ENCODE peak calls at places on chromosome 4, in five cellular contexts. One of them, this sample, is unnamed.

GRCh38 chr4:101191302-101192098 is 155.8 kb downstream of the PPP3CA start:
- DNase-seq in IMR-90: peak; percentile 92
- DNase-seq in H9: peak; percentile 61
- DNase-seq in mesenchymal stem cell: peak; percentile 92
- DNase-seq in mesendoderm: peak; percentile 73
- DNase-seq in this sample: no peak

GRCh38 chr4:6619466-6620255 is 20.8 kb upstream of the MRFAP1 start:
- DNase-seq in IMR-90: no peak
- DNase-seq in H9: no peak
- DNase-seq in mesenchymal stem cell: no peak
- DNase-seq in mesendoderm: no peak
- DNase-seq in this sample: no peak

GRCh38 chr4:1008840-1009646 is 2.4 kb upstream of the FGFRL1 start:
- DNase-seq in IMR-90: no peak
- DNase-seq in H9: peak; percentile 62
- DNase-seq in mesenchymal stem cell: peak; percentile 13
- DNase-seq in mesendoderm: peak; percentile 23
- DNase-seq in this sample: no peak

GRCh38 chr4:184361443-184361842 is 112.9 kb downstream of the IRF2 start:
- DNase-seq in IMR-90: peak; percentile 67
- DNase-seq in H9: no peak
- DNase-seq in mesenchymal stem cell: no peak
- DNase-seq in mesendoderm: no peak
- DNase-seq in this sample: no peak

GRCh38 chr4:154507170-154507569 is 15.6 kb upstream of the DCHS2 start:
- DNase-seq in IMR-90: no peak
- DNase-seq in H9: no peak
- DNase-seq in mesenchymal stem cell: no peak
- DNase-seq in mesendoderm: peak; percentile 39
- DNase-seq in this sample: no peak

GRCh38 chr4:76974150-76974549 is 24.6 kb downstream of the SEPTIN11 start:
- DNase-seq in IMR-90: no peak
- DNase-seq in H9: no peak
- DNase-seq in mesenchymal stem cell: no peak
- DNase-seq in mesendoderm: no peak
- DNase-seq in this sample: no peak

GRCh38 chr4:10003666-10004065 is 17.6 kb downstream of the SLC2A9 start:
- DNase-seq in IMR-90: no peak
- DNase-seq in H9: no peak
- DNase-seq in mesenchymal stem cell: no peak
- DNase-seq in mesendoderm: no peak
- DNase-seq in this sample: no peak

GRCh38 chr4:152586668-152587067 is 50.8 kb upstream of the FBXW7 start:
- DNase-seq in IMR-90: no peak
- DNase-seq in H9: no peak
- DNase-seq in mesenchymal stem cell: no peak
- DNase-seq in mesendoderm: no peak
- DNase-seq in this sample: no peak

GRCh38 chr4:7183780-7184460 is 8.4 kb upstream of the SORCS2 start:
- DNase-seq in IMR-90: no peak
- DNase-seq in H9: peak; percentile 2
- DNase-seq in mesenchymal stem cell: no peak
- DNase-seq in mesendoderm: no peak
- DNase-seq in this sample: no peak

GRCh38 chr4:2220016-2220620 is 21.8 kb downstream of the HAUS3 start:
- DNase-seq in IMR-90: peak; percentile 68
- DNase-seq in H9: peak; percentile 83
- DNase-seq in mesenchymal stem cell: peak; percentile 76
- DNase-seq in mesendoderm: peak; percentile 84
- DNase-seq in this sample: peak; percentile 70

GRCh38 chr4:131302108-131302507 is 1847.0 kb upstream of the PCDH10 start:
- DNase-seq in IMR-90: no peak
- DNase-seq in H9: peak; percentile 38
- DNase-seq in mesenchymal stem cell: no peak
- DNase-seq in mesendoderm: peak; percentile 64
- DNase-seq in this sample: no peak

GRCh38 chr4:124980276-124980752 is 267.8 kb upstream of the ANKRD50 start:
- DNase-seq in IMR-90: peak; percentile 74
- DNase-seq in H9: no peak
- DNase-seq in mesenchymal stem cell: peak; percentile 73
- DNase-seq in mesendoderm: no peak
- DNase-seq in this sample: no peak

GRCh38 chr4:34181311-34181808 is 2063.0 kb downstream of the ARAP2 start:
- DNase-seq in IMR-90: peak; percentile 91
- DNase-seq in H9: no peak
- DNase-seq in mesenchymal stem cell: peak; percentile 85
- DNase-seq in mesendoderm: no peak
- DNase-seq in this sample: no peak

GRCh38 chr4:128516568-128516967 is 229.0 kb upstream of the PGRMC2 start:
- DNase-seq in IMR-90: peak; percentile 92
- DNase-seq in H9: no peak
- DNase-seq in mesenchymal stem cell: peak; percentile 83
- DNase-seq in mesendoderm: no peak
- DNase-seq in this sample: no peak

GRCh38 chr4:14280567-14280966 is 653.0 kb upstream of the BOD1L1 start:
- DNase-seq in IMR-90: no peak
- DNase-seq in H9: no peak
- DNase-seq in mesenchymal stem cell: no peak
- DNase-seq in mesendoderm: no peak
- DNase-seq in this sample: no peak

GRCh38 chr4:169238445-169238844 is 32.3 kb downstream of the SH3RF1 start:
- DNase-seq in IMR-90: peak; percentile 47
- DNase-seq in H9: no peak
- DNase-seq in mesenchymal stem cell: no peak
- DNase-seq in mesendoderm: no peak
- DNase-seq in this sample: no peak

GRCh38 chr4:121370729-121371325 is 10.0 kb downstream of the QRFPR start:
- DNase-seq in IMR-90: peak; percentile 33
- DNase-seq in H9: no peak
- DNase-seq in mesenchymal stem cell: peak; percentile 44
- DNase-seq in mesendoderm: peak; percentile 22
- DNase-seq in this sample: peak; percentile 9

GRCh38 chr4:21885770-21886169 is 62.8 kb downstream of the KCNIP4 start:
- DNase-seq in IMR-90: no peak
- DNase-seq in H9: no peak
- DNase-seq in mesenchymal stem cell: no peak
- DNase-seq in mesendoderm: no peak
- DNase-seq in this sample: no peak

GRCh38 chr4:69167300-69167699 is 47.2 kb downstream of the UGT2B11 start:
- DNase-seq in IMR-90: peak; percentile 2
- DNase-seq in H9: no peak
- DNase-seq in mesenchymal stem cell: peak; percentile 2
- DNase-seq in mesendoderm: no peak
- DNase-seq in this sample: no peak

GRCh38 chr4:181166742-181167399 is 1076.3 kb upstream of the TENM3 start:
- DNase-seq in IMR-90: no peak
- DNase-seq in H9: peak; percentile 47
- DNase-seq in mesenchymal stem cell: no peak
- DNase-seq in mesendoderm: no peak
- DNase-seq in this sample: no peak

GRCh38 chr4:6324999-6325790 is 55.5 kb downstream of the WFS1 start:
- DNase-seq in IMR-90: no peak
- DNase-seq in H9: no peak
- DNase-seq in mesenchymal stem cell: no peak
- DNase-seq in mesendoderm: peak; percentile 56
- DNase-seq in this sample: no peak

GRCh38 chr4:92825785-92826184 is 522.0 kb downstream of the GRID2 start:
- DNase-seq in IMR-90: no peak
- DNase-seq in H9: no peak
- DNase-seq in mesenchymal stem cell: no peak
- DNase-seq in mesendoderm: no peak
- DNase-seq in this sample: no peak

GRCh38 chr4:66791686-66792085 is 753.6 kb downstream of the CENPC start:
- DNase-seq in IMR-90: no peak
- DNase-seq in H9: no peak
- DNase-seq in mesenchymal stem cell: no peak
- DNase-seq in mesendoderm: no peak
- DNase-seq in this sample: no peak

GRCh38 chr4:4901877-4902276 is 42.4 kb downstream of the MSX1 start:
- DNase-seq in IMR-90: no peak
- DNase-seq in H9: peak; percentile 41
- DNase-seq in mesenchymal stem cell: no peak
- DNase-seq in mesendoderm: peak; percentile 41
- DNase-seq in this sample: no peak

GRCh38 chr4:99640676-99641075 is 17.0 kb downstream of the C4orf54 start:
- DNase-seq in IMR-90: no peak
- DNase-seq in H9: no peak
- DNase-seq in mesenchymal stem cell: no peak
- DNase-seq in mesendoderm: no peak
- DNase-seq in this sample: no peak

GRCh38 chr4:25810016-25810415 is 52.8 kb downstream of the SEL1L3 start:
- DNase-seq in IMR-90: no peak
- DNase-seq in H9: no peak
- DNase-seq in mesenchymal stem cell: no peak
- DNase-seq in mesendoderm: no peak
- DNase-seq in this sample: no peak
- H3K4me1 ChIP-seq in IMR-90: peaks cover 15% of the 10 kb centered on the region
- H3K4me1 ChIP-seq in H9: peaks cover 7% of the 10 kb centered on the region
- H3K4me1 ChIP-seq in mesenchymal stem cell: peaks cover 21% of the 10 kb centered on the region
- H3K4me1 ChIP-seq in mesendoderm: peaks cover 2% of the 10 kb centered on the region
- H3K4me1 ChIP-seq in this sample: peaks cover 16% of the 10 kb centered on the region

GRCh38 chr4:78360466-78360865 is 191.1 kb upstream of the ANXA3 start:
- DNase-seq in IMR-90: no peak
- DNase-seq in H9: no peak
- DNase-seq in mesenchymal stem cell: no peak
- DNase-seq in mesendoderm: peak; percentile 13
- DNase-seq in this sample: no peak

GRCh38 chr4:78363031-78363430 is 188.5 kb upstream of the ANXA3 start:
- DNase-seq in IMR-90: no peak
- DNase-seq in H9: no peak
- DNase-seq in mesenchymal stem cell: no peak
- DNase-seq in mesendoderm: peak; percentile 87
- DNase-seq in this sample: no peak

GRCh38 chr4:78357122-78357521 is 194.4 kb upstream of the ANXA3 start:
- DNase-seq in IMR-90: no peak
- DNase-seq in H9: no peak
- DNase-seq in mesenchymal stem cell: no peak
- DNase-seq in mesendoderm: no peak
- DNase-seq in this sample: no peak

GRCh38 chr4:78361621-78362120 is 189.9 kb upstream of the ANXA3 start:
- DNase-seq in IMR-90: no peak
- DNase-seq in H9: no peak
- DNase-seq in mesenchymal stem cell: no peak
- DNase-seq in mesendoderm: no peak
- DNase-seq in this sample: no peak

DNA sequence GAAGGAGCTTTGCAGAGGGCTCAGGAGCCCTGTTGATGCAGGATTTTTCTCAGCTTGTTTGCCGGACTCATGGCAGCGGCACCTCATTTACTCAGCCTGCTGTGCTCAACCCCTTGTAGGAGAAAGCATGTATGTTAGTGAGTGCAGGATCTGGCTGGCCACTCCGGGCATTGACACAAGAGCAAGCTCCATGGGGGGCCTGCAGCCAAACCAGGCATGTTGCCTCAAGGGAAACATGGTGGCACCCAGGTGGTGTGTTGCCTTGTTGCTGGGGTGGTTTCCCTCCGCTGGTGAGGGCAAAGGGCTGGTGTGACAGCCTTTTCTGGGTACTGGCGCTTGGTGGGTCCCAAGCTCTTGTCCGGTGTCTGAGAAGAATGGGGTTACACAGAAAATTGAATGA is 189.3 kb upstream of the ANXA3 start:
- DNase-seq in IMR-90: no peak
- DNase-seq in H9: peak; percentile 46
- DNase-seq in mesenchymal stem cell: no peak
- DNase-seq in mesendoderm: peak; percentile 83
- DNase-seq in this sample: no peak
- H2BK15ac ChIP-seq in IMR-90: no peak overlapping the region
- H2BK15ac ChIP-seq in H9: no peak overlapping the region
- H2BK15ac ChIP-seq in mesenchymal stem cell: no peak overlapping the region
- H2BK15ac ChIP-seq in mesendoderm: no peak overlapping the region
- H2BK15ac ChIP-seq in this sample: no peak overlapping the region

GRCh38 chr4:95732061-95732460 is 107.8 kb upstream of the PDHA2 start:
- DNase-seq in IMR-90: no peak
- DNase-seq in H9: no peak
- DNase-seq in mesenchymal stem cell: peak; percentile 40
- DNase-seq in mesendoderm: no peak
- DNase-seq in this sample: no peak

GRCh38 chr4:95728145-95728544 is 111.7 kb upstream of the PDHA2 start:
- DNase-seq in IMR-90: no peak
- DNase-seq in H9: no peak
- DNase-seq in mesenchymal stem cell: peak; percentile 34
- DNase-seq in mesendoderm: no peak
- DNase-seq in this sample: no peak

DNA sequence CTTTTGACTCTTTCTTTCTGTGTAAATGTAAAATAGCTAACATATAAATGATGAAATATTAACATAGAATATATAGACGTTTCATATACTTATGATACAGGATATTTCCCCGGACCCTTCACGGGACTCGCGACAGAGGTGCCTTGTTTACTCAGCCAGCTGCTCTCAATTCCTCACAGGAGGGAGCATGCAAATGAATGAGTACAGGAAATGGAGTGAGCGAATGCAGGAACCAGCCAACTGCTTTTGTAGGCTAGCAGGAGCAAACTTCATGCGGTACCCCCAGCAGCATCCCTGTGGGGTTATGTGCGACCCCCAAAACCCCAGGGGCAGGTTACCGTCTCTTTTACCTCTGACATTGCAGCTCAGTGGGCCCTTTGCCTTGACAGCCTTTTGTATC is 110.3 kb upstream of the PDHA2 start:
- DNase-seq in IMR-90: no peak
- DNase-seq in H9: peak; percentile 53
- DNase-seq in mesenchymal stem cell: no peak
- DNase-seq in mesendoderm: peak; percentile 41
- DNase-seq in this sample: no peak
- H2BK5ac ChIP-seq in IMR-90: no peak overlapping the region
- H2BK5ac ChIP-seq in H9: no peak overlapping the region
- H2BK5ac ChIP-seq in mesenchymal stem cell: no peak overlapping the region
- H2BK5ac ChIP-seq in mesendoderm: no peak overlapping the region
- H2BK5ac ChIP-seq in this sample: no peak overlapping the region

GRCh38 chr4:114758066-114758465 is 159.5 kb downstream of the UGT8 start:
- DNase-seq in IMR-90: no peak
- DNase-seq in H9: no peak
- DNase-seq in mesenchymal stem cell: no peak
- DNase-seq in mesendoderm: no peak
- DNase-seq in this sample: peak; percentile 6

GRCh38 chr4:114754616-114755015 is 156.0 kb downstream of the UGT8 start:
- DNase-seq in IMR-90: no peak
- DNase-seq in H9: no peak
- DNase-seq in mesenchymal stem cell: no peak
- DNase-seq in mesendoderm: peak; percentile 54
- DNase-seq in this sample: no peak

GRCh38 chr4:114752404-114752803 is 153.8 kb downstream of the UGT8 start:
- DNase-seq in IMR-90: no peak
- DNase-seq in H9: no peak
- DNase-seq in mesenchymal stem cell: no peak
- DNase-seq in mesendoderm: no peak
- DNase-seq in this sample: no peak
- H3K4me1 ChIP-seq in IMR-90: no peaks in the 10 kb centered on the region
- H3K4me1 ChIP-seq in H9: no peaks in the 10 kb centered on the region
- H3K4me1 ChIP-seq in mesenchymal stem cell: no peaks in the 10 kb centered on the region
- H3K4me1 ChIP-seq in mesendoderm: peaks cover 2% of the 10 kb centered on the region
- H3K4me1 ChIP-seq in this sample: no peaks in the 10 kb centered on the region

GRCh38 chr4:3871881-3872833 is 106.0 kb downstream of the ADRA2C start:
- DNase-seq in IMR-90: no peak
- DNase-seq in H9: peak; percentile 51
- DNase-seq in mesenchymal stem cell: no peak
- DNase-seq in mesendoderm: peak; percentile 41
- DNase-seq in this sample: no peak
- H2BK15ac ChIP-seq in IMR-90: no peak overlapping the region
- H2BK15ac ChIP-seq in H9: peak overlapping the region; percentile 6
- H2BK15ac ChIP-seq in mesenchymal stem cell: no peak overlapping the region
- H2BK15ac ChIP-seq in mesendoderm: no peak overlapping the region
- H2BK15ac ChIP-seq in this sample: peak overlapping the region; percentile 62

GRCh38 chr4:53937327-53937726 is 127.1 kb downstream of the CHIC2 start:
- DNase-seq in IMR-90: no peak
- DNase-seq in H9: no peak
- DNase-seq in mesenchymal stem cell: no peak
- DNase-seq in mesendoderm: no peak
- DNase-seq in this sample: no peak
- H2BK5ac ChIP-seq in IMR-90: peak overlapping the region; percentile 35
- H2BK5ac ChIP-seq in H9: no peak overlapping the region
- H2BK5ac ChIP-seq in mesenchymal stem cell: no peak overlapping the region
- H2BK5ac ChIP-seq in mesendoderm: no peak overlapping the region
- H2BK5ac ChIP-seq in this sample: no peak overlapping the region

This sample was measured in neuronal stem cell.